ENCODE peak calls at places on chromosomes 6 and 20, in six cellular contexts. S is occipital lobe, P is epithelial cell of esophagus, K is germinal center, A is AG08396, C is HAP-1. L is an unnamed sample.
A peak's percentile ranks its signal among the peaks of the same experiment; 100 is the strongest.

GRCh38 chr6:155850408-155850841 is 394.8 kb upstream of the NOX3 start:
- DNase-seq in K (no peak), S (no peak), A (peak; percentile 19), C (no peak), P (peak; percentile 26), L (no peak)

GRCh38 chr6:41894366-41895299 is 542 bp downstream of the USP49 start:
- DNase-seq in K (peak; percentile 10), C (no peak), A (no peak), P (peak; percentile 37), S (no peak), L (peak; percentile 21)

GRCh38 chr6:37483502-37483901 is 16.2 kb downstream of the CCDC167 start:
- DNase-seq in P (peak; percentile 27), A (no peak), C (no peak), K (no peak), S (no peak), L (no peak)

GRCh38 chr6:35500782-35501181 is 3.9 kb upstream of the TEAD3 start:
- DNase-seq in P (peak; percentile 63), A (no peak), S (no peak), C (no peak), K (no peak), L (no peak)

GRCh38 chr20:51536116-51537069 is 6.1 kb downstream of the NFATC2 start:
- DNase-seq in K (no peak), C (no peak), P (no peak), A (no peak), S (no peak), L (no peak)

GRCh38 chr6:57173056-57173885 is 1.1 kb downstream of the BAG2 start:
- DNase-seq in P (peak; percentile 32), C (peak; percentile 56), K (peak; percentile 41), S (no peak), A (peak; percentile 27), L (no peak)

GRCh38 chr6:54971825-54972224 is 125.3 kb downstream of the FAM83B start:
- DNase-seq in A (no peak), C (no peak), K (no peak), S (no peak), P (peak; percentile 85), L (no peak)

GRCh38 chr20:25299801-25300200 is 51.9 kb downstream of the PYGB start:
- DNase-seq in C (no peak), A (peak; percentile 48), S (no peak), P (peak; percentile 46), K (no peak), L (no peak)